ENCODE peak calls at places on chromosomes 1 and 21, in four cellular contexts. One of them, this sample, is unnamed.

GRCh38 chr1:84715620-84716019 is 25.4 kb upstream of the SSX2IP start:
- DNase-seq in cardiac muscle cell: no peak
- DNase-seq in spleen: no peak
- DNase-seq in endothelial cell of umbilical vein: no peak
- DNase-seq in this sample: no peak

GRCh38 chr1:16189003-16189402 is 23.4 kb downstream of the ARHGEF19 start:
- DNase-seq in endothelial cell of umbilical vein: no peak
- DNase-seq in cardiac muscle cell: no peak
- DNase-seq in spleen: no peak
- DNase-seq in this sample: peak; percentile 69

GRCh38 chr1:182680901-182681300 is 3.5 kb downstream of the RGS8 start:
- DNase-seq in cardiac muscle cell: no peak
- DNase-seq in spleen: no peak
- DNase-seq in endothelial cell of umbilical vein: no peak
- DNase-seq in this sample: peak; percentile 36

GRCh38 chr1:234309598-234310459 is 63.4 kb upstream of the COA6 start:
- DNase-seq in endothelial cell of umbilical vein: peak; percentile 43
- DNase-seq in cardiac muscle cell: peak; percentile 63
- DNase-seq in spleen: peak; percentile 85
- DNase-seq in this sample: peak; percentile 79

GRCh38 chr1:95012389-95012788 is 60.4 kb downstream of the ALG14 start:
- DNase-seq in spleen: no peak
- DNase-seq in cardiac muscle cell: peak; percentile 90
- DNase-seq in endothelial cell of umbilical vein: peak; percentile 18
- DNase-seq in this sample: no peak

GRCh38 chr1:82604524-82604923 is 803.8 kb downstream of the ADGRL2 start:
- DNase-seq in spleen: no peak
- DNase-seq in cardiac muscle cell: no peak
- DNase-seq in endothelial cell of umbilical vein: no peak
- DNase-seq in this sample: no peak

GRCh38 chr1:246875041-246876026 is 56.4 kb downstream of the AHCTF1 start:
- DNase-seq in endothelial cell of umbilical vein: no peak
- DNase-seq in spleen: no peak
- DNase-seq in cardiac muscle cell: peak; percentile 40
- DNase-seq in this sample: peak; percentile 11

GRCh38 chr1:204649756-204650155 is 35.8 kb downstream of the LRRN2 start:
- DNase-seq in endothelial cell of umbilical vein: no peak
- DNase-seq in spleen: no peak
- DNase-seq in cardiac muscle cell: no peak
- DNase-seq in this sample: no peak

GRCh38 chr21:35352066-35352770 is 303.1 kb upstream of the RUNX1 start:
- DNase-seq in cardiac muscle cell: peak; percentile 73
- DNase-seq in endothelial cell of umbilical vein: no peak
- DNase-seq in spleen: no peak
- DNase-seq in this sample: no peak

GRCh38 chr1:44681905-44682900 is 7.7 kb downstream of the ARMH1 start:
- DNase-seq in endothelial cell of umbilical vein: no peak
- DNase-seq in cardiac muscle cell: no peak
- DNase-seq in spleen: peak; percentile 25
- DNase-seq in this sample: no peak

GRCh38 chr1:28031173-28031572 is 57.2 kb downstream of the EYA3 start:
- DNase-seq in endothelial cell of umbilical vein: peak; percentile 28
- DNase-seq in cardiac muscle cell: no peak
- DNase-seq in spleen: no peak
- DNase-seq in this sample: no peak

GRCh38 chr1:228457396-228458176 is 29.6 kb upstream of the RNF187 start:
- DNase-seq in cardiac muscle cell: peak; percentile 99
- DNase-seq in spleen: peak; percentile 94
- DNase-seq in endothelial cell of umbilical vein: peak; percentile 99
- DNase-seq in this sample: peak; percentile 99

GRCh38 chr21:35189077-35189863 is 140.2 kb upstream of the RUNX1 start:
- DNase-seq in cardiac muscle cell: peak; percentile 92
- DNase-seq in endothelial cell of umbilical vein: no peak
- DNase-seq in spleen: no peak
- DNase-seq in this sample: no peak

GRCh38 chr1:234397732-234398131 is 24.5 kb downstream of the COA6 start:
- DNase-seq in endothelial cell of umbilical vein: no peak
- DNase-seq in spleen: no peak
- DNase-seq in cardiac muscle cell: no peak
- DNase-seq in this sample: no peak

GRCh38 chr1:180515857-180516388 is 13.5 kb upstream of the ACBD6 start:
- DNase-seq in endothelial cell of umbilical vein: peak; percentile 91
- DNase-seq in cardiac muscle cell: peak; percentile 89
- DNase-seq in spleen: no peak
- DNase-seq in this sample: peak; percentile 74

GRCh38 chr1:208595745-208596144 is 351.6 kb upstream of the PLXNA2 start:
- DNase-seq in spleen: no peak
- DNase-seq in endothelial cell of umbilical vein: no peak
- DNase-seq in cardiac muscle cell: peak; percentile 24
- DNase-seq in this sample: peak; percentile 10

GRCh38 chr1:53981220-53981619 is 35.1 kb downstream of the LRRC42 start:
- DNase-seq in spleen: no peak
- DNase-seq in endothelial cell of umbilical vein: no peak
- DNase-seq in cardiac muscle cell: no peak
- DNase-seq in this sample: no peak

GRCh38 chr21:22900511-22900910 is 1902.3 kb downstream of the NCAM2 start:
- DNase-seq in cardiac muscle cell: no peak
- DNase-seq in spleen: no peak
- DNase-seq in endothelial cell of umbilical vein: peak; percentile 98
- DNase-seq in this sample: peak; percentile 27

GRCh38 chr1:192539450-192540132 is 36.0 kb upstream of the RGS1 start:
- DNase-seq in endothelial cell of umbilical vein: peak; percentile 95
- DNase-seq in spleen: no peak
- DNase-seq in cardiac muscle cell: peak; percentile 98
- DNase-seq in this sample: peak; percentile 72

GRCh38 chr1:15350551-15351200 is 59.0 kb upstream of the EFHD2 start:
- DNase-seq in endothelial cell of umbilical vein: no peak
- DNase-seq in cardiac muscle cell: no peak
- DNase-seq in spleen: no peak
- DNase-seq in this sample: no peak

GRCh38 chr1:161940866-161941591 is 82.6 kb downstream of the OLFML2B start:
- DNase-seq in endothelial cell of umbilical vein: no peak
- DNase-seq in spleen: no peak
- DNase-seq in cardiac muscle cell: no peak
- DNase-seq in this sample: no peak

GRCh38 chr21:14414932-14415508 is 32.1 kb upstream of the HSPA13 start:
- DNase-seq in endothelial cell of umbilical vein: no peak
- DNase-seq in cardiac muscle cell: no peak
- DNase-seq in spleen: no peak
- DNase-seq in this sample: no peak

GRCh38 chr1:116375165-116375883 is 2.3 kb downstream of the ATP1A1 start:
- DNase-seq in endothelial cell of umbilical vein: peak; percentile 51
- DNase-seq in cardiac muscle cell: no peak
- DNase-seq in spleen: no peak
- DNase-seq in this sample: no peak

GRCh38 chr1:212620293-212620692 is 11.7 kb downstream of the ATF3 start:
- DNase-seq in endothelial cell of umbilical vein: no peak
- DNase-seq in cardiac muscle cell: no peak
- DNase-seq in spleen: no peak
- DNase-seq in this sample: no peak

GRCh38 chr1:17922833-17923232 is 167.7 kb downstream of the ACTL8 start:
- DNase-seq in endothelial cell of umbilical vein: no peak
- DNase-seq in cardiac muscle cell: peak; percentile 55
- DNase-seq in spleen: peak; percentile 41
- DNase-seq in this sample: peak; percentile 28

GRCh38 chr21:35390013-35390776 is 341.1 kb upstream of the RUNX1 start:
- DNase-seq in spleen: no peak
- DNase-seq in endothelial cell of umbilical vein: peak; percentile 60
- DNase-seq in cardiac muscle cell: peak; percentile 44
- DNase-seq in this sample: peak; percentile 70

GRCh38 chr1:56382890-56383289 is 196.5 kb downstream of the PLPP3 start:
- DNase-seq in spleen: no peak
- DNase-seq in endothelial cell of umbilical vein: no peak
- DNase-seq in cardiac muscle cell: no peak
- DNase-seq in this sample: no peak

GRCh38 chr1:228084325-228084724 is 1.8 kb downstream of the ARF1 start:
- DNase-seq in spleen: no peak
- DNase-seq in endothelial cell of umbilical vein: peak; percentile 32
- DNase-seq in cardiac muscle cell: peak; percentile 77
- DNase-seq in this sample: no peak

GRCh38 chr1:88680446-88680845 is 3.6 kb upstream of the PKN2 start:
- DNase-seq in endothelial cell of umbilical vein: no peak
- DNase-seq in spleen: no peak
- DNase-seq in cardiac muscle cell: peak; percentile 5
- DNase-seq in this sample: no peak

GRCh38 chr1:115134850-115135484 is 45.7 kb upstream of the TSPAN2 start:
- DNase-seq in cardiac muscle cell: peak; percentile 67
- DNase-seq in endothelial cell of umbilical vein: peak; percentile 12
- DNase-seq in spleen: no peak
- DNase-seq in this sample: peak; percentile 55

GRCh38 chr21:17693801-17694200 is 81.1 kb upstream of the BTG3 start:
- DNase-seq in cardiac muscle cell: no peak
- DNase-seq in endothelial cell of umbilical vein: no peak
- DNase-seq in spleen: no peak
- DNase-seq in this sample: no peak

GRCh38 chr1:230728710-230729392 is 14.9 kb upstream of the AGT start:
- DNase-seq in cardiac muscle cell: peak; percentile 62
- DNase-seq in spleen: no peak
- DNase-seq in endothelial cell of umbilical vein: no peak
- DNase-seq in this sample: no peak

GRCh38 chr1:36034692-36035091 is 49.2 kb upstream of the TEKT2 start:
- DNase-seq in spleen: no peak
- DNase-seq in endothelial cell of umbilical vein: peak; percentile 39
- DNase-seq in cardiac muscle cell: peak; percentile 48
- DNase-seq in this sample: peak; percentile 79

GRCh38 chr1:167342846-167343245 is 122.2 kb downstream of the POU2F1 start:
- DNase-seq in spleen: no peak
- DNase-seq in endothelial cell of umbilical vein: no peak
- DNase-seq in cardiac muscle cell: no peak
- DNase-seq in this sample: peak; percentile 8

GRCh38 chr1:19410393-19410792 is 74.9 kb downstream of the CAPZB start:
- DNase-seq in cardiac muscle cell: no peak
- DNase-seq in endothelial cell of umbilical vein: no peak
- DNase-seq in spleen: no peak
- DNase-seq in this sample: no peak

GRCh38 chr1:114208659-114209215 is 55.1 kb upstream of the SYT6 start:
- DNase-seq in cardiac muscle cell: no peak
- DNase-seq in endothelial cell of umbilical vein: no peak
- DNase-seq in spleen: no peak
- DNase-seq in this sample: no peak

GRCh38 chr1:219805191-219805590 is 123.2 kb downstream of the SLC30A10 start:
- DNase-seq in cardiac muscle cell: no peak
- DNase-seq in spleen: no peak
- DNase-seq in endothelial cell of umbilical vein: no peak
- DNase-seq in this sample: no peak

GRCh38 chr1:5597171-5597864 is 394.9 kb downstream of the NPHP4 start:
- DNase-seq in endothelial cell of umbilical vein: no peak
- DNase-seq in cardiac muscle cell: no peak
- DNase-seq in spleen: no peak
- DNase-seq in this sample: no peak

GRCh38 chr1:118077331-118078055 is 107.5 kb downstream of the SPAG17 start:
- DNase-seq in spleen: no peak
- DNase-seq in cardiac muscle cell: peak; percentile 63
- DNase-seq in endothelial cell of umbilical vein: peak; percentile 27
- DNase-seq in this sample: peak; percentile 9
- TF ChIP-seq CTCF in spleen: no peak
- TF ChIP-seq CTCF in cardiac muscle cell: peak; percentile 55
- TF ChIP-seq CTCF in endothelial cell of umbilical vein: peak; percentile 25
- TF ChIP-seq CTCF in this sample: peak; percentile 31

GRCh38 chr1:93042134-93042821 is 36.8 kb upstream of the MTF2 start:
- DNase-seq in endothelial cell of umbilical vein: no peak
- DNase-seq in spleen: no peak
- DNase-seq in cardiac muscle cell: no peak
- DNase-seq in this sample: no peak
- H3K27ac ChIP-seq in endothelial cell of umbilical vein: no peak overlapping the region
- H3K27ac ChIP-seq in spleen: peak overlapping the region; percentile 36
- H3K27ac ChIP-seq in cardiac muscle cell: no peak overlapping the region
- H3K27ac ChIP-seq in this sample: no peak overlapping the region

DNA sequence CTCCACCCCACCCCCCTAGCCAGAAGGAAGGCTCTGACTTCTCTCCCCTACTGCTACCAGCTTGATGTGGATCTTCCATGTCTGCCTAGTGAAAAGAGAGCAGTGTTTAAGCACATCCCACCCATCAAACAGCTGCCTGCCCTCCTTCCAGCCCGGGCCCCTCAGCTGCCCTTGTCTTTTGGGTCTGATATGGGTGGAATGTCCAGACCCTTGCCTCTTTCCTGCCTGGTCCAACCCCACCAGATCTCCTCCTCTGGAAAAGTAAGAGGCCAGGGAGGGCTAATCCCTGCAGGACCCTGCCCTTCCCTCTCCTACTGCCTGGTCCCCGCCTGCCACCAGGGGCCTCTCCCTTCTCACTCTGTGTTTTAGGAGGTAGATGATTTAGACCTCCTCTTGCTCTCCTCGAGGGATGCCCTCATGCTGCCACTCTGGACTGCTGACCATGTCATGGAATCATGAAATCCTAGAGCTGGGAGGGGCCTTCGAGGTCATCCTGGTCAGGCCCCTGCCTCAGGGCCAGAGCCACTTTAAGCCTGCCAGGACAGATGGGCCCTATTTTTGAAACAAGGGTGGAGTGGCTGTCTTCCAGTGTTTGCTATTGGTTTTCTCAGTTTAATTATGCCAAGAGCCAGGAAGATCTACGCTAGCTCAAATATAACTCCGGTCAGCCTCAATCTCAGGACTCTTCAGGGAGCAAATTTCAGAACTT is 15.8 kb upstream of the HSPG2 start:
- DNase-seq in endothelial cell of umbilical vein: no peak
- DNase-seq in spleen: no peak
- DNase-seq in cardiac muscle cell: no peak
- DNase-seq in this sample: no peak
- TF ChIP-seq CTCF in endothelial cell of umbilical vein: no peak
- TF ChIP-seq CTCF in spleen: no peak
- TF ChIP-seq CTCF in cardiac muscle cell: no peak
- TF ChIP-seq CTCF in this sample: no peak

GRCh38 chr1:68270993-68271392 is 38.7 kb upstream of the WLS start:
- DNase-seq in spleen: no peak
- DNase-seq in endothelial cell of umbilical vein: peak; percentile 17
- DNase-seq in cardiac muscle cell: no peak
- DNase-seq in this sample: no peak

GRCh38 chr1:68273530-68273929 is 41.2 kb upstream of the WLS start:
- DNase-seq in cardiac muscle cell: no peak
- DNase-seq in endothelial cell of umbilical vein: no peak
- DNase-seq in spleen: no peak
- DNase-seq in this sample: no peak

DNA sequence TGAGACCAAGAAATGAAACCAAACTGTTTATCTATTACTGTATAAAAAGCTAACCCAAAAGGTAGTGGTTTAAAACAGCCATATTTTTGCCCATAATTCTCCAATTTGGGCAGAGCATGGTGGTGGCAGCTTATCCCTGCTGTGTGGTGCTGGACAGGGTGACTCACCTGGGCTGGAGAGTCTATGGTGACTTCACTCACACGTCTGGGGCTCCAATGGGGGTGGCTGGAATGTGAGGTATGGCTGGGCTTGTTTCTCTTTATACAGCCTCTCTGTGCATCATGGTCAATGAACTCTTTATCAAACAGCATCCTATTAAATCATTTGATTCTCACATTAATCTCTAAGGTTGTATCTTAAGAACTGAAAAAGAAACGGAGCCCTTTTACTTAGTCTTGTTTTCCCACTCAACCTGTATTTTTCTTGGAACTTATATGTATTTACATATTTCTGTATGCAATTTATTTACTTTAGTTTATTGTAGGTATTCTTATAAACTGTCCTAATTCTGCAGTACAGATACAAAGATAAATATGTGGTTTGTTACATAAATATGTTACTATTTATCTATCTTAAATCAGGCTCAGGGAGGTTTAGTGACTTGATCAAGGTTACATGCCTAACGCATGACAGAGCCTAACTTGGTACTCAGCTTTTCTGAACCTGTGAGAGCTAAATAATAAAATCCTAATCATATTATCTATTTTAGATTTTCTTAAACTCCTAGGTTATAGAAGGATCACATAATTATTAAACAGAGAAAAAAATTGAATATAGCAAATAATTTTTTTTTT is 37.5 kb upstream of the WLS start:
- DNase-seq in cardiac muscle cell: no peak
- DNase-seq in endothelial cell of umbilical vein: no peak
- DNase-seq in spleen: no peak
- DNase-seq in this sample: peak; percentile 59
- H3K27ac ChIP-seq in cardiac muscle cell: no peak overlapping the region
- H3K27ac ChIP-seq in endothelial cell of umbilical vein: no peak overlapping the region
- H3K27ac ChIP-seq in spleen: no peak overlapping the region
- H3K27ac ChIP-seq in this sample: no peak overlapping the region

This sample was measured in RWPE1.